ENCODE peak calls at places on chromosomes 12 and 14, in nine cellular contexts. I, S, Y, M, P, L, Q, Z and H are unnamed samples.

GRCh38 chr14:57182760-57183503 is 85.8 kb downstream of the EXOC5 start:
- DNase-seq in P (no peak), Q (peak; percentile 5), S (no peak), M (no peak), Y (no peak), Z (no peak), I (no peak), L (no peak), H (no peak)

GRCh38 chr14:61625171-61625570 is 70.1 kb upstream of the HIF1A start:
- DNase-seq in P (no peak), S (no peak), Z (no peak), Q (no peak), I (no peak), M (no peak), L (no peak), Y (no peak), H (no peak)

GRCh38 chr12:63396135-63396534 is 245.1 kb upstream of the AVPR1A start:
- DNase-seq in M (no peak), Y (no peak), S (no peak), Z (no peak), I (no peak), L (no peak), P (no peak), Q (no peak), H (no peak)

GRCh38 chr14:91350813-91351507 is 66.7 kb downstream of the CCDC88C start:
- DNase-seq in Y (no peak), M (no peak), Z (no peak), Q (no peak), L (peak; percentile 60), I (no peak), S (no peak), P (no peak), H (no peak)

GRCh38 chr12:89389755-89390661 is 37.7 kb upstream of the DUSP6 start:
- DNase-seq in Q (no peak), Y (no peak), I (no peak), S (no peak), Z (no peak), P (no peak), M (no peak), L (peak; percentile 7), H (no peak)

GRCh38 chr14:99599440-99599839 is 4.6 kb downstream of the CCDC85C start:
- DNase-seq in S (no peak), Q (no peak), I (no peak), M (no peak), P (no peak), L (no peak), Z (no peak), Y (no peak), H (no peak)

GRCh38 chr12:110123861-110124183 is 335 bp upstream of the IFT81 start:
- DNase-seq in S (no peak), L (no peak), P (no peak), Y (no peak), I (no peak), M (no peak), Z (no peak), Q (no peak), H (no peak)

GRCh38 chr12:120252071-120252906 is 13.2 kb downstream of the PXN start:
- DNase-seq in Y (no peak), Q (no peak), Z (no peak), S (no peak), I (no peak), M (no peak), L (peak; percentile 60), P (no peak), H (no peak)

GRCh38 chr14:100588671-100589070 is 1.5 kb upstream of the BEGAIN start:
- DNase-seq in Z (no peak), I (no peak), S (no peak), Q (no peak), P (no peak), M (peak; percentile 82), L (no peak), Y (no peak), H (no peak)

GRCh38 chr12:65825573-65826512 is 1.6 kb downstream of the HMGA2 start:
- DNase-seq in Y (no peak), S (peak; percentile 45), M (no peak), Q (no peak), I (no peak), Z (peak; percentile 15), L (no peak), P (peak; percentile 44), H (no peak)

GRCh38 chr12:103880299-103881142 is 39.5 kb upstream of the NT5DC3 start:
- DNase-seq in Y (no peak), S (no peak), P (no peak), Q (peak; percentile 76), I (no peak), M (no peak), Z (no peak), L (no peak), H (no peak)

GRCh38 chr12:62632521-62632920 is 165.9 kb downstream of the MON2 start:
- DNase-seq in M (peak; percentile 22), L (peak; percentile 2), S (no peak), Q (no peak), Z (peak; percentile 35), P (peak; percentile 40), Y (peak; percentile 46), I (no peak), H (peak; percentile 23)

GRCh38 chr14:75794615-75795038 is 133.6 kb downstream of the TTLL5 start:
- DNase-seq in Z (no peak), I (no peak), Y (no peak), L (no peak), S (no peak), Q (peak; percentile 1), M (no peak), P (no peak), H (no peak)

GRCh38 chr12:131827961-131828534 is at the start of gene MMP17:
- DNase-seq in S (no peak), M (no peak), P (peak; percentile 60), Z (peak; percentile 69), Q (no peak), Y (no peak), L (no peak), I (no peak), H (peak; percentile 52)

GRCh38 chr12:124428136-124428791 is 133.4 kb downstream of the RFLNA start:
- DNase-seq in L (no peak), Y (no peak), M (peak; percentile 40), Z (no peak), S (no peak), I (no peak), Q (no peak), P (no peak), H (no peak)

GRCh38 chr14:105442834-105443233 is 23.2 kb downstream of the MTA1 start:
- DNase-seq in L (no peak), I (no peak), Y (no peak), Z (no peak), M (no peak), Q (no peak), P (no peak), S (no peak), H (no peak)

GRCh38 chr14:71148627-71149026 is 241.4 kb downstream of the PCNX1 start:
- DNase-seq in M (no peak), P (no peak), S (no peak), Q (no peak), I (no peak), Y (no peak), L (no peak), Z (no peak), H (no peak)

GRCh38 chr12:42862055-42862454 is 272.5 kb upstream of the PRICKLE1 start:
- DNase-seq in M (no peak), L (no peak), Y (no peak), I (no peak), P (no peak), Z (no peak), Q (no peak), S (no peak), H (no peak)

GRCh38 chr12:123319826-123320225 is 44.8 kb downstream of the SBNO1 start:
- DNase-seq in L (no peak), I (no peak), Z (no peak), Q (no peak), P (no peak), M (no peak), S (no peak), Y (no peak), H (no peak)

GRCh38 chr14:75454963-75455546 is 27.2 kb downstream of the JDP2 start:
- DNase-seq in P (no peak), I (no peak), Y (no peak), L (no peak), S (peak; percentile 65), Z (no peak), M (no peak), Q (no peak), H (no peak)

GRCh38 chr12:120930032-120930431 is 25.9 kb upstream of the SPPL3 start:
- DNase-seq in P (no peak), Y (no peak), Q (no peak), Z (no peak), S (no peak), M (no peak), I (no peak), L (no peak), H (no peak)

GRCh38 chr14:103130965-103131364 is 7.7 kb downstream of the TNFAIP2 start:
- DNase-seq in I (no peak), Y (no peak), Q (no peak), S (no peak), Z (no peak), P (no peak), M (no peak), L (no peak), H (no peak)

GRCh38 chr14:104742586-104743455 is 10.1 kb upstream of the SIVA1 start:
- DNase-seq in I (no peak), P (no peak), L (no peak), M (no peak), Z (no peak), Y (no peak), S (no peak), Q (no peak), H (no peak)

GRCh38 chr14:68942281-68943035 is 36.6 kb downstream of the ACTN1 start:
- DNase-seq in Q (no peak), I (no peak), Y (no peak), M (no peak), S (no peak), P (no peak), Z (no peak), L (no peak), H (no peak)

GRCh38 chr12:110107369-110108281 is 16.5 kb upstream of the IFT81 start:
- DNase-seq in Z (no peak), L (no peak), S (no peak), M (no peak), P (no peak), Q (no peak), I (no peak), Y (no peak), H (no peak)

GRCh38 chr12:40646456-40646855 is 45.8 kb upstream of the CNTN1 start:
- DNase-seq in M (no peak), L (no peak), Z (no peak), Y (no peak), S (no peak), Q (no peak), P (no peak), I (no peak), H (no peak)